ENCODE peak calls at places on chromosomes 3 and 15, in seven cellular contexts. G is upper lobe of right lung, X is uterus, C is esophagus squamous epithelium, A is cardiac muscle cell, P is RWPE1, E is heart left ventricle. K is an unnamed sample.

GRCh38 chr15:78302579-78302978 is 3.2 kb upstream of the SKIC8 start:
- DNase-seq in G (no peak), X (no peak), C (no peak), A (no peak), P (peak; percentile 34), E (no peak), K (no peak)

GRCh38 chr3:128845119-128845518 is 34.3 kb upstream of the ACAD9 start:
- DNase-seq in G (no peak), X (no peak), C (no peak), A (peak; percentile 17), P (no peak), E (no peak), K (no peak)

GRCh38 chr15:51076142-51076897 is 18.4 kb downstream of the TNFAIP8L3 start:
- DNase-seq in G (no peak), X (no peak), C (no peak), A (no peak), P (no peak), E (no peak), K (no peak)

GRCh38 chr15:22735781-22736180 is 50.7 kb upstream of the NIPA1 start:
- DNase-seq in G (no peak), X (no peak), C (no peak), A (no peak), P (no peak), E (no peak), K (no peak)

GRCh38 chr3:64694127-64694526 is 6.3 kb upstream of the ADAMTS9 start:
- DNase-seq in G (no peak), X (no peak), C (no peak), A (peak; percentile 62), P (no peak), E (peak; percentile 42), K (no peak)

GRCh38 chr3:42732829-42733459 is 30.3 kb upstream of the HHATL start:
- DNase-seq in G (no peak), X (no peak), C (no peak), A (no peak), P (no peak), E (no peak), K (no peak)

GRCh38 chr3:6510713-6511112 is 350.2 kb upstream of the GRM7 start:
- DNase-seq in G (no peak), X (no peak), C (no peak), A (no peak), P (no peak), E (no peak), K (no peak)

GRCh38 chr15:91469627-91470567 is 369.8 kb downstream of the SV2B start:
- DNase-seq in G (no peak), X (no peak), C (no peak), A (peak; percentile 3), P (no peak), E (no peak), K (no peak)

GRCh38 chr3:55297235-55297634 is 189.9 kb downstream of the WNT5A start:
- DNase-seq in G (no peak), X (no peak), C (no peak), A (no peak), P (no peak), E (no peak), K (no peak)

GRCh38 chr15:55897560-55898336 is 95.7 kb downstream of the NEDD4 start:
- DNase-seq in G (no peak), X (peak; percentile 40), C (no peak), A (peak; percentile 67), P (peak; percentile 89), E (no peak), K (peak; percentile 56)

GRCh38 chr3:64259646-64260045 is 34.4 kb upstream of the PRICKLE2 start:
- DNase-seq in G (no peak), X (no peak), C (no peak), A (no peak), P (no peak), E (no peak), K (no peak)

GRCh38 chr15:60044636-60045273 is 40.6 kb downstream of the FOXB1 start:
- DNase-seq in G (no peak), X (no peak), C (no peak), A (no peak), P (no peak), E (no peak), K (no peak)

GRCh38 chr3:71754610-71755253 is 1.1 kb downstream of the GPR27 start:
- DNase-seq in G (no peak), X (no peak), C (no peak), A (no peak), P (no peak), E (no peak), K (no peak)

GRCh38 chr15:26771168-26771916 is 1.5 kb downstream of the GABRB3 start:
- DNase-seq in G (peak; percentile 67), X (no peak), C (no peak), A (peak; percentile 92), P (no peak), E (peak; percentile 56), K (peak; percentile 33)

GRCh38 chr3:184116017-184116416 is 19.1 kb upstream of the EIF2B5 start:
- DNase-seq in G (no peak), X (no peak), C (no peak), A (no peak), P (no peak), E (no peak), K (no peak)

GRCh38 chr15:42036991-42037390 is 16.1 kb upstream of the PLA2G4E start:
- DNase-seq in G (no peak), X (no peak), C (no peak), A (no peak), P (no peak), E (no peak), K (no peak)
- TF ChIP-seq CTCF in G (no peak), X (no peak), C (no peak), A (no peak), P (no peak), E (no peak), K (no peak)

GRCh38 chr3:30285188-30286006 is 321.0 kb upstream of the TGFBR2 start:
- DNase-seq in G (no peak), X (no peak), C (no peak), A (no peak), P (no peak), E (no peak), K (no peak)

GRCh38 chr3:30288830-30289229 is 317.6 kb upstream of the TGFBR2 start:
- DNase-seq in G (no peak), X (no peak), C (no peak), A (no peak), P (no peak), E (no peak), K (no peak)

GRCh38 chr3:30286811-30287210 is 319.6 kb upstream of the TGFBR2 start:
- DNase-seq in G (no peak), X (no peak), C (no peak), A (no peak), P (no peak), E (no peak), K (no peak)

GRCh38 chr3:30289324-30289723 is 317.1 kb upstream of the TGFBR2 start:
- DNase-seq in G (no peak), X (no peak), C (no peak), A (no peak), P (no peak), E (no peak), K (no peak)

DNA sequence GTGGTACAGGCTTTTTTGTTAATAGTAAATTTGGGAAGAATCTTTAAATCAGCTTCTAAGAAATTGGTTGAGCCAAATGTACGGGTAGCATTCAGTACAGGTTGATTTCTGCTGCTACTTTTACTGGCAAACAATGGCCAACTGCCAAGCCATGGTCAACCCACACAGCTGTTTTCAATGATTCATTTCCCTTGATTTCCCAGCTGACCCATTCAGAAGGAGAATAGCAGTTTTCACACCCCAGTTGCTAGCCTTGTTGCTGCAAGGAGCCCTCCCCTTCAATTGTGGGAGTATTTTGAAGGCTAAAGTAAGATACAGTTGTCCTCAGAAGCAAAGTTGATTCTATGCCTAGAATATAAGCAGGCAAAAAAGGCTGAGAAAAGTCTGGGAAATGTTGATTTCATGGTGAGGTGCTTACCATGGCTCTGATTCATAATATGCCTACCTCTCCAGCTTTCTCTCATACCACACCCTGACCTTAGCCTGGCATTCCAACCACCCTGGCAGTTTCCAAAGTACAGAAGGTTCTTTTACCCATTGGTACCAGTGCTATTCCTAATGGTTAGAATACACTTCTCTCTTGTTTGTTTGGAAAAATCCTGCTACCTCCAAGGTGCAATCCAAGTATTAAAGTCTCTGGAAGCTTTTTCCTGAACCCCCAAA is 320.3 kb upstream of the TGFBR2 start:
- DNase-seq in G (no peak), X (peak; percentile 85), C (peak; percentile 18), A (no peak), P (peak; percentile 70), E (peak; percentile 83), K (peak; percentile 58)
- H3K27ac ChIP-seq in G (no peak overlapping the region), X (peak overlapping the region; percentile 66), C (peak overlapping the region; percentile 2), A (no peak overlapping the region), P (no peak overlapping the region), E (peak overlapping the region; percentile 58), K (peak overlapping the region; percentile 57)

GRCh38 chr3:98730338-98730737 is 32.8 kb upstream of the ST3GAL6 start:
- DNase-seq in G (no peak), X (no peak), C (no peak), A (no peak), P (peak; percentile 36), E (no peak), K (no peak)

GRCh38 chr3:98731138-98731537 is 32.0 kb upstream of the ST3GAL6 start:
- DNase-seq in G (no peak), X (no peak), C (no peak), A (no peak), P (no peak), E (no peak), K (no peak)

GRCh38 chr3:98726084-98726483 is 37.1 kb upstream of the ST3GAL6 start:
- DNase-seq in G (no peak), X (no peak), C (no peak), A (no peak), P (no peak), E (no peak), K (no peak)

GRCh38 chr3:98725352-98725751 is 37.8 kb upstream of the ST3GAL6 start:
- DNase-seq in G (no peak), X (no peak), C (no peak), A (no peak), P (no peak), E (no peak), K (no peak)

GRCh38 chr3:98727638-98728037 is 35.5 kb upstream of the ST3GAL6 start:
- DNase-seq in G (no peak), X (no peak), C (no peak), A (no peak), P (no peak), E (no peak), K (no peak)
- TF ChIP-seq CTCF in G (no peak), X (no peak), C (no peak), A (no peak), P (no peak), E (no peak), K (no peak)

GRCh38 chr3:136621628-136622027 is 130.6 kb downstream of the STAG1 start:
- DNase-seq in G (no peak), X (no peak), C (no peak), A (no peak), P (peak; percentile 42), E (no peak), K (no peak)

GRCh38 chr3:136630911-136631310 is 121.3 kb downstream of the STAG1 start:
- DNase-seq in G (no peak), X (no peak), C (no peak), A (no peak), P (no peak), E (no peak), K (no peak)

GRCh38 chr3:136626448-136626847 is 125.7 kb downstream of the STAG1 start:
- DNase-seq in G (no peak), X (no peak), C (no peak), A (no peak), P (no peak), E (no peak), K (no peak)

GRCh38 chr3:136624381-136624780 is 127.8 kb downstream of the STAG1 start:
- DNase-seq in G (no peak), X (no peak), C (no peak), A (no peak), P (no peak), E (no peak), K (no peak)

GRCh38 chr3:136624894-136625815 is 127.0 kb downstream of the STAG1 start:
- DNase-seq in G (no peak), X (no peak), C (no peak), A (peak; percentile 3), P (peak; percentile 43), E (no peak), K (no peak)
- H3K27ac ChIP-seq in G (no peak overlapping the region), X (no peak overlapping the region), C (no peak overlapping the region), A (peak overlapping the region; percentile 31), P (no peak overlapping the region), E (no peak overlapping the region), K (no peak overlapping the region)